ENCODE peak calls at places on chromosomes 3 and 15, in six cellular contexts. One of them, this sample, is unnamed.

GRCh38 chr3:143604849-143605660 is 243.2 kb downstream of the SLC9A9 start:
- DNase-seq in body of pancreas: no peak
- DNase-seq in esophagus squamous epithelium: no peak
- DNase-seq in RWPE2: no peak
- DNase-seq in spleen: no peak
- DNase-seq in A673: no peak
- DNase-seq in this sample: no peak

GRCh38 chr3:101903426-101903825 is 54.1 kb downstream of the NFKBIZ start:
- DNase-seq in body of pancreas: no peak
- DNase-seq in esophagus squamous epithelium: no peak
- DNase-seq in RWPE2: no peak
- DNase-seq in spleen: no peak
- DNase-seq in A673: no peak
- DNase-seq in this sample: no peak

GRCh38 chr3:140186421-140186920 is 251.5 kb downstream of the CLSTN2 start:
- DNase-seq in body of pancreas: peak; percentile 47
- DNase-seq in esophagus squamous epithelium: no peak
- DNase-seq in RWPE2: no peak
- DNase-seq in spleen: no peak
- DNase-seq in A673: peak; percentile 39
- DNase-seq in this sample: no peak

GRCh38 chr3:151434151-151434890 is 26.5 kb downstream of the IGSF10 start:
- DNase-seq in body of pancreas: no peak
- DNase-seq in esophagus squamous epithelium: no peak
- DNase-seq in RWPE2: no peak
- DNase-seq in spleen: no peak
- DNase-seq in A673: peak; percentile 15
- DNase-seq in this sample: no peak

GRCh38 chr3:64267774-64268604 is 42.7 kb upstream of the PRICKLE2 start:
- DNase-seq in body of pancreas: peak; percentile 46
- DNase-seq in esophagus squamous epithelium: no peak
- DNase-seq in RWPE2: no peak
- DNase-seq in spleen: no peak
- DNase-seq in A673: no peak
- DNase-seq in this sample: peak; percentile 55

GRCh38 chr15:34754674-34755418 is at the start of gene GJD2:
- DNase-seq in body of pancreas: peak; percentile 45
- DNase-seq in esophagus squamous epithelium: no peak
- DNase-seq in RWPE2: no peak
- DNase-seq in spleen: no peak
- DNase-seq in A673: no peak
- DNase-seq in this sample: no peak

GRCh38 chr15:67946701-67947100 is 106.9 kb upstream of the RNU6-1 start:
- DNase-seq in body of pancreas: no peak
- DNase-seq in esophagus squamous epithelium: no peak
- DNase-seq in RWPE2: no peak
- DNase-seq in spleen: no peak
- DNase-seq in A673: no peak
- DNase-seq in this sample: no peak

GRCh38 chr3:129305592-129306091 is 27.0 kb downstream of the HMCES start:
- DNase-seq in body of pancreas: peak; percentile 96
- DNase-seq in esophagus squamous epithelium: no peak
- DNase-seq in RWPE2: peak; percentile 97
- DNase-seq in spleen: peak; percentile 85
- DNase-seq in A673: peak; percentile 92
- DNase-seq in this sample: peak; percentile 57

GRCh38 chr15:89150762-89151305 is 62.6 kb downstream of the ABHD2 start:
- DNase-seq in body of pancreas: peak; percentile 66
- DNase-seq in esophagus squamous epithelium: no peak
- DNase-seq in RWPE2: no peak
- DNase-seq in spleen: no peak
- DNase-seq in A673: peak; percentile 10
- DNase-seq in this sample: no peak

GRCh38 chr3:49182682-49183081 is 11.3 kb downstream of the KLHDC8B start:
- DNase-seq in body of pancreas: no peak
- DNase-seq in esophagus squamous epithelium: no peak
- DNase-seq in RWPE2: no peak
- DNase-seq in spleen: no peak
- DNase-seq in A673: no peak
- DNase-seq in this sample: no peak

GRCh38 chr3:81242871-81243270 is 518.6 kb downstream of the GBE1 start:
- DNase-seq in body of pancreas: no peak
- DNase-seq in esophagus squamous epithelium: no peak
- DNase-seq in RWPE2: no peak
- DNase-seq in spleen: no peak
- DNase-seq in A673: peak; percentile 52
- DNase-seq in this sample: no peak

GRCh38 chr3:151281671-151282334 is 3.5 kb upstream of the P2RY14 start:
- DNase-seq in body of pancreas: no peak
- DNase-seq in esophagus squamous epithelium: no peak
- DNase-seq in RWPE2: no peak
- DNase-seq in spleen: no peak
- DNase-seq in A673: no peak
- DNase-seq in this sample: no peak

GRCh38 chr3:24128195-24129005 is 183.3 kb downstream of the NR1D2 start:
- DNase-seq in body of pancreas: no peak
- DNase-seq in esophagus squamous epithelium: no peak
- DNase-seq in RWPE2: no peak
- DNase-seq in spleen: no peak
- DNase-seq in A673: peak; percentile 41
- DNase-seq in this sample: no peak

GRCh38 chr15:27165590-27165989 is 194.6 kb downstream of the GABRG3 start:
- DNase-seq in body of pancreas: no peak
- DNase-seq in esophagus squamous epithelium: no peak
- DNase-seq in RWPE2: no peak
- DNase-seq in spleen: no peak
- DNase-seq in A673: no peak
- DNase-seq in this sample: no peak

DNA sequence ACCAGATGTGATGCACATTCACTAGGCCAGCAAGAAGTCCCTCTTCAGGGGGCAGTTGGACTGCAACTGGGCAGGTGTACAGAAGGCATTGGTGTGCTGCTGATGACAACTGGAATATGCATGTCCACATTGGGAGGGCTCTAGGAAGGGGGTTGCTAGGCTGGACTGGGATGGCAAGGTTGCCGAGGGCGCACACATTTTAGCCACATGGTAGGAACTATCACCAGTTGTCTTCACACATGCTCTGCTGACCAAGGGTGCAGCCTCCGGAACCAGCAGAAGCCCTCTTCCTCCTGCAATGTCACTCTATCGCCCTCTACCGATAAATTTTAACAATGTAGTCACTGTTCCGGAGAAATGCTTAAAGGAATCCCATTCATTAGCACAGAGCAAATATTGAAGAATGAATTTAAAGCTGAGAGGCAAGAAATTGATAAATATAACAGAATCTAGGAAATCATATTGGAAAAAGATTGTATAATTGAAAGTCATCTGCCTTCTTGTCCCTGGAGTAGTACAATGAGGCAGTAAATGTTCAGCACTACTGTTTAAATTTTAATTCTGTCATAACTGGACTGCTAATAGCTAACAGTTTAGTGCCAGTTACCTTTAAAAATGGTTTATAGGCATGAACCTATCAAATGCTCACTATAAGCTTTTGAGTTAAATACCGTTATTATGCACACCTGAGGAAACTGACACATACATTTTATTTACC is 22.6 kb upstream of the LYSMD4 start:
- DNase-seq in body of pancreas: peak; percentile 55
- DNase-seq in esophagus squamous epithelium: no peak
- DNase-seq in RWPE2: no peak
- DNase-seq in spleen: peak; percentile 80
- DNase-seq in A673: peak; percentile 76
- DNase-seq in this sample: peak; percentile 58
- H3K4me3 ChIP-seq in body of pancreas: no peak overlapping the region
- H3K4me3 ChIP-seq in esophagus squamous epithelium: no peak overlapping the region
- H3K4me3 ChIP-seq in RWPE2: no peak overlapping the region
- H3K4me3 ChIP-seq in spleen: no peak overlapping the region
- H3K4me3 ChIP-seq in A673: no peak overlapping the region
- H3K4me3 ChIP-seq in this sample: no peak overlapping the region

GRCh38 chr15:20356444-20357138 is 185.0 kb downstream of the GOLGA6L6 start:
- DNase-seq in body of pancreas: peak; percentile 75
- DNase-seq in esophagus squamous epithelium: no peak
- DNase-seq in RWPE2: peak; percentile 73
- DNase-seq in spleen: peak; percentile 89
- DNase-seq in A673: peak; percentile 59
- DNase-seq in this sample: peak; percentile 63
- TF ChIP-seq CTCF in body of pancreas: peak; percentile 80
- TF ChIP-seq CTCF in esophagus squamous epithelium: peak; percentile 79
- TF ChIP-seq CTCF in RWPE2: peak; percentile 88
- TF ChIP-seq CTCF in spleen: peak; percentile 79
- TF ChIP-seq CTCF in A673: peak; percentile 75
- TF ChIP-seq CTCF in this sample: peak; percentile 64

DNA sequence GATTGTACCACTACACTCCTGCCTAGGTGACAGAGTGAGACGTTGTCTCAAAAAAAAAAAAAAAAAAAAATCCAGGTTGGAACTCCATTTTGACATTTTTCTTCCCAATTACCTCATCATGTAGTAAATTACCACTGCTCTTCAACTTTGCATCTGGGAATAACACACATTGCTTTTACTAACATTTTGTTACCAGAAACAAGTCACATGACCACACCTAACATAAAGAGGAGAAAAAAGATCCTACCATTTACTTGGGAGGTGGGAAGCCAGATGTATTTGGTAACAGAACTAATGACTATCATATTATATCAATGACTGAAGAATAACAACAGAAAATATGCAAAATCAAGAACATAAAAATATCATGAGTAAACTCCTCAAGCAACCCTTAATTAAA is 49.6 kb downstream of the ULK4 start:
- DNase-seq in body of pancreas: no peak
- DNase-seq in esophagus squamous epithelium: no peak
- DNase-seq in RWPE2: no peak
- DNase-seq in spleen: no peak
- DNase-seq in A673: no peak
- DNase-seq in this sample: no peak
- H3K9me3 ChIP-seq in body of pancreas: no peaks in the 10 kb centered on the region
- H3K9me3 ChIP-seq in esophagus squamous epithelium: no peaks in the 10 kb centered on the region
- H3K9me3 ChIP-seq in RWPE2: no peaks in the 10 kb centered on the region
- H3K9me3 ChIP-seq in spleen: no peaks in the 10 kb centered on the region
- H3K9me3 ChIP-seq in A673: no peaks in the 10 kb centered on the region
- H3K9me3 ChIP-seq in this sample: no peaks in the 10 kb centered on the region

GRCh38 chr3:42905740-42906084 is 230 bp upstream of the ZNF662 start:
- DNase-seq in body of pancreas: no peak
- DNase-seq in esophagus squamous epithelium: no peak
- DNase-seq in RWPE2: peak; percentile 55
- DNase-seq in spleen: no peak
- DNase-seq in A673: no peak
- DNase-seq in this sample: no peak

GRCh38 chr3:42908675-42909074 is 2.7 kb downstream of the ZNF662 start:
- DNase-seq in body of pancreas: no peak
- DNase-seq in esophagus squamous epithelium: no peak
- DNase-seq in RWPE2: no peak
- DNase-seq in spleen: no peak
- DNase-seq in A673: no peak
- DNase-seq in this sample: no peak

GRCh38 chr3:42904076-42904475 is 1.9 kb upstream of the ZNF662 start:
- DNase-seq in body of pancreas: no peak
- DNase-seq in esophagus squamous epithelium: no peak
- DNase-seq in RWPE2: no peak
- DNase-seq in spleen: no peak
- DNase-seq in A673: no peak
- DNase-seq in this sample: no peak

GRCh38 chr3:42906085-42906904 is at the start of gene ZNF662:
- DNase-seq in body of pancreas: peak; percentile 67
- DNase-seq in esophagus squamous epithelium: no peak
- DNase-seq in RWPE2: no peak
- DNase-seq in spleen: peak; percentile 77
- DNase-seq in A673: no peak
- DNase-seq in this sample: peak; percentile 55

GRCh38 chr3:42906905-42907183 is 902 bp downstream of the ZNF662 start:
- DNase-seq in body of pancreas: no peak
- DNase-seq in esophagus squamous epithelium: no peak
- DNase-seq in RWPE2: no peak
- DNase-seq in spleen: no peak
- DNase-seq in A673: no peak
- DNase-seq in this sample: no peak
- H3K4me3 ChIP-seq in body of pancreas: no peak overlapping the region
- H3K4me3 ChIP-seq in esophagus squamous epithelium: peak overlapping the region; percentile 70
- H3K4me3 ChIP-seq in RWPE2: peak overlapping the region; percentile 34
- H3K4me3 ChIP-seq in spleen: peak overlapping the region; percentile 46
- H3K4me3 ChIP-seq in A673: no peak overlapping the region
- H3K4me3 ChIP-seq in this sample: no peak overlapping the region